ENCODE peak calls at places on chromosomes 2 and 18, in five cellular contexts. T is HepG2, U is DND-41, S is OCI-LY7, W is colonic mucosa. X is an unnamed sample. For H3K4me1, the result is how much of the 10 kb centered on the place peaks cover.

GRCh38 chr2:96691022-96691612 is 48.6 kb downstream of the FER1L5 start:
- DNase-seq in T (no peak), W (no peak), S (no peak), U (no peak), X (no peak)

GRCh38 chr2:48482313-48482712 is 47.6 kb upstream of the STON1 start:
- DNase-seq in W (no peak), U (no peak), S (no peak), T (no peak), X (no peak)

GRCh38 chr2:26179446-26179907 is 6.6 kb downstream of the GAREM2 start:
- DNase-seq in T (no peak), W (no peak), S (no peak), U (no peak), X (peak)

GRCh38 chr2:203451686-203452085 is 83.4 kb downstream of the RAPH1 start:
- DNase-seq in T (no peak), W (no peak), S (no peak), U (no peak), X (no peak)

GRCh38 chr2:102436284-102436683 is 13.3 kb downstream of the IL18RAP start:
- DNase-seq in T (no peak), S (no peak), W (no peak), U (no peak), X (no peak)

GRCh38 chr2:240507778-240508251 is 50.0 kb downstream of the ANKMY1 start:
- DNase-seq in W (no peak), T (no peak), U (no peak), S (no peak), X (no peak)

GRCh38 chr2:16392647-16393482 is 272.8 kb downstream of the CYRIA start:
- DNase-seq in U (no peak), W (no peak), T (peak), S (no peak), X (no peak)

GRCh38 chr2:5453648-5454390 is 238.4 kb upstream of the SOX11 start:
- DNase-seq in W (no peak), U (no peak), T (no peak), S (no peak), X (no peak)

GRCh38 chr2:176137883-176138282 is 8.4 kb downstream of the HOXD8 start:
- DNase-seq in T (peak), U (no peak), S (no peak), W (no peak), X (no peak)

GRCh38 chr2:15939556-15939853 is 845 bp upstream of the MYCN start:
- DNase-seq in U (no peak), T (no peak), S (no peak), W (no peak), X (peak)

GRCh38 chr2:28355521-28356094 is 37.0 kb upstream of the FOSL2 start:
- DNase-seq in T (peak), U (no peak), W (no peak), S (no peak), X (peak)

GRCh38 chr2:238341536-238341935 is 21.2 kb downstream of the TRAF3IP1 start:
- DNase-seq in W (peak), T (no peak), S (no peak), U (no peak), X (no peak)

GRCh38 chr18:11689972-11690570 is 1.0 kb downstream of the GNAL start:
- DNase-seq in U (no peak), W (no peak), S (no peak), T (no peak), X (no peak)

GRCh38 chr18:49988733-49989132 is 175.4 kb upstream of the ACAA2 start:
- DNase-seq in W (no peak), S (no peak), T (no peak), U (no peak), X (no peak)

GRCh38 chr2:183149489-183149888 is 25.2 kb downstream of the NUP35 start:
- DNase-seq in T (no peak), U (no peak), W (no peak), S (no peak), X (no peak)

GRCh38 chr2:161570424-161571050 is 53.7 kb upstream of the SLC4A10 start:
- DNase-seq in U (no peak), S (no peak), T (peak), W (no peak), X (no peak)

GRCh38 chr2:34403512-34403911 is 804.4 kb upstream of the FAM98A start:
- DNase-seq in S (no peak), U (no peak), T (no peak), W (no peak), X (no peak)

DNA sequence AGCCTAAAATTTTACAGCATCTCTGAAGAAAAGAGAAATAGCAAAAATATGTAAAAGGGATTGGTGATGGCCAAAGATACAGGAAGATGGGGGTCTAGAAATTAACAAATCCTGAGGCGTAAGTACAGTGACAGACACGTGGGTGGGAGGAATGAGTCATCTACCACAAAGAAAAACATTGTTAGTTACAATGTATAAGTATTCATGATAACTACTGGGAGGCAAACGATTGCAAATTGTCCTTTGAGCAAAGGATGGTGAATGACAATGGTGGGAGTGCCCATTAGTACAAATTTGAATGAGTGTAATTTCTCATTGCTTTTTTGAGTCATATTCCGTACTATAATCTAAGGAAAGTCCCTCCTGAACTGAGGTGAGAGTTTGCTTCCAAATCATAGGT is 809.0 kb upstream of the FAM98A start:
- DNase-seq in U (no peak), T (no peak), S (no peak), W (no peak), X (no peak)
- TF ChIP-seq CTCF in U (no peak), T (no peak), S (no peak), W (no peak), X (no peak)

GRCh38 chr2:217951521-217952247 is 51.1 kb downstream of the TNS1 start:
- DNase-seq in W (no peak), T (no peak), U (no peak), S (no peak), X (peak)
- H3K4me1 ChIP-seq in W (under half), T (under half), U (under half), S (under half), X (under half)

GRCh38 chr2:127027715-127028114 is 79.2 kb downstream of the BIN1 start:
- DNase-seq in T (no peak), U (no peak), W (no peak), S (peak), X (no peak)
- TF ChIP-seq CTCF in T (no peak), U (peak), W (no peak), S (peak), X (no peak)

GRCh38 chr2:11535899-11536344 is 2.1 kb downstream of the GREB1 start:
- DNase-seq in U (no peak), T (peak), S (no peak), W (no peak), X (peak)

GRCh38 chr2:11532434-11533055 is 1.3 kb upstream of the GREB1 start:
- DNase-seq in W (no peak), S (no peak), T (no peak), U (no peak), X (no peak)

GRCh38 chr2:11534746-11535484 is 1.1 kb downstream of the GREB1 start:
- DNase-seq in T (no peak), S (no peak), W (no peak), U (no peak), X (no peak)

GRCh38 chr2:11534078-11534745 is 367 bp downstream of the GREB1 start:
- DNase-seq in W (no peak), U (no peak), T (no peak), S (no peak), X (no peak)

DNA sequence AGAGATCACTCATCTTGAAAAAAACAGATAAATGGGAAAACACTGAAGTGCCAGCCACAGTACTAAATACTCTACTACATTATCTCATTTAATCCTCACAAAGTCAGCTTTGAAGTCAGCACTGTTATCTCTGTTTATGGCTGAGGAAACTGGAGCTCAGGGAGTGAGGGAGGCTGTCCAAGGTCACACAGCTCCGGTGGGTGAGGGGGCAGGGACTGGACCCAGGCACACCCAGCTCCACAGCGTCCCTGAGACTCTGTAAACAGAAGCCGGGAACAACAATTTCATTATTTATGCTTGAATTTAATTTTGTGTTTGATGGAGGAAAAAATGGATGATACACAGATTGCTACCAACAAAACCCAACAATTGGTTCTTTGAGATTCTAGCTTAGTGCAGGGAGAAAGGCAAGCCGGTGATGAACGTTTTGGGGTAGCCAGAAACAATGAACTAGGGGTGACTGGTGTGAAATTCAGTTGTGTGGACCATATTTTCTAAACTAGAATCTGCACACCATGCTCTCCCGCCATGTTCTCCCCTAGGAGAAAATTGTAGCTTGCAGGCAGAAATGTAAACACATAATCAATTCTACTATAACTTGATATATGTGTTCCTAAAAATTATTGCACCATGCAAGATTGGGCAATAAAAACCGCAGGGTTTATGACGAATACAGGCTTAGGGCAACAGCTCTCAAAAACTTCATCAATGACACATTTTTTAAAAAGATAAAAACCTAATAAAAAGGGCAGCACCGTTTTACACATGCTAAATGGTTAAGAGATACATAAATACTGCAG is at the start of gene GREB1:
- DNase-seq in S (no peak), T (peak), U (no peak), W (no peak), X (no peak)
- H3K4me1 ChIP-seq in S (under half), T (half or more), U (under half), W (under half), X (under half)

DNA sequence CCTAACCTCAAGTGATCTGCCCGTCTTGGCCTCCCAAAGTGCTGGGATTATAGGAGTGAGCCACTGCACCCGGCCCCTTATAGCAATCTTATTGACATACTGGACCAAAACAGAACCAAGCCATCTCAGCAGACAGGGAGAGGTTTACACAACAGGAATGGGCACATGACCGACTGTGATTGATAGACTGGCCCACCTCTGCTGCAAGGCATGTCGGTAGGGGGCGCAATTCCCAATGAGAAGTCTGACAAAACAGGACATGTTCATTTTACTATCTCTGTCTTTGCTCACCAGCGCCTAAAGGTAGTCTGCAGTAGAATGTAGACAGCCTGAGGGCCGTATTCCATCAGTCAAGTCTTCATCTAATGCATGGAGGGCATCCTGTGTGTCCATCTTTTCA is 2.0 kb downstream of the LYPD6B start:
- DNase-seq in W (peak), S (peak), U (peak), T (peak), X (peak)
- TF ChIP-seq CTCF in W (peak), S (peak), U (peak), T (peak), X (peak)

GRCh38 chr18:75660932-75661331 is 233.4 kb upstream of the SMIM21 start:
- DNase-seq in W (no peak), U (no peak), T (no peak), S (no peak), X (no peak)

GRCh38 chr18:75654928-75655745 is 227.6 kb upstream of the SMIM21 start:
- DNase-seq in U (no peak), S (no peak), T (no peak), W (no peak), X (no peak)

GRCh38 chr18:75658330-75658729 is 230.8 kb upstream of the SMIM21 start:
- DNase-seq in S (no peak), W (no peak), U (no peak), T (no peak), X (no peak)

GRCh38 chr18:75659535-75660023 is 232.1 kb upstream of the SMIM21 start:
- DNase-seq in W (no peak), U (no peak), S (no peak), T (no peak), X (no peak)

GRCh38 chr18:75656035-75656434 is 228.5 kb upstream of the SMIM21 start:
- DNase-seq in W (no peak), U (no peak), T (no peak), S (no peak), X (no peak)
- H3K4me1 ChIP-seq in W (under half), U (under half), T (under half), S (under half), X (under half)

GRCh38 chr2:181472990-181473389 is 15.8 kb downstream of the ITGA4 start:
- DNase-seq in W (no peak), T (no peak), U (no peak), S (no peak), X (no peak)
- TF ChIP-seq CTCF in W (no peak), T (no peak), U (no peak), S (no peak), X (no peak)

X was measured in BE2C.